ENCODE peak calls at places on chromosomes 3 and 15, in five cellular contexts. One of them, this sample, is unnamed.

GRCh38 chr3:61111764-61112163 is 139.5 kb downstream of the FHIT start:
- DNase-seq in fibroblast of lung: no peak
- DNase-seq in K562: no peak
- DNase-seq in hepatocyte: no peak
- DNase-seq in keratinocyte: no peak
- DNase-seq in this sample: no peak

GRCh38 chr3:104388624-104389023 is 978.1 kb upstream of the ALCAM start:
- DNase-seq in K562: no peak
- DNase-seq in hepatocyte: peak
- DNase-seq in keratinocyte: no peak
- DNase-seq in fibroblast of lung: peak
- DNase-seq in this sample: no peak

GRCh38 chr15:41423979-41424659 is 7.2 kb downstream of the RTF1 start:
- DNase-seq in K562: no peak
- DNase-seq in fibroblast of lung: no peak
- DNase-seq in keratinocyte: no peak
- DNase-seq in hepatocyte: no peak
- DNase-seq in this sample: peak

GRCh38 chr3:169100616-169101015 is 562.9 kb downstream of the MECOM start:
- DNase-seq in hepatocyte: no peak
- DNase-seq in keratinocyte: no peak
- DNase-seq in K562: no peak
- DNase-seq in fibroblast of lung: no peak
- DNase-seq in this sample: no peak

GRCh38 chr15:57297163-57297593 is 79.1 kb upstream of the CGNL1 start:
- DNase-seq in fibroblast of lung: no peak
- DNase-seq in keratinocyte: no peak
- DNase-seq in hepatocyte: no peak
- DNase-seq in K562: no peak
- DNase-seq in this sample: peak

GRCh38 chr15:78302579-78302978 is 3.2 kb upstream of the SKIC8 start:
- DNase-seq in keratinocyte: no peak
- DNase-seq in hepatocyte: no peak
- DNase-seq in K562: no peak
- DNase-seq in fibroblast of lung: peak
- DNase-seq in this sample: no peak

GRCh38 chr3:56131976-56132590 is 336.2 kb downstream of the ERC2 start:
- DNase-seq in K562: peak
- DNase-seq in fibroblast of lung: peak
- DNase-seq in hepatocyte: peak
- DNase-seq in keratinocyte: peak
- DNase-seq in this sample: no peak

GRCh38 chr15:81407679-81408078 is 33.7 kb upstream of the TMC3 start:
- DNase-seq in hepatocyte: no peak
- DNase-seq in fibroblast of lung: no peak
- DNase-seq in keratinocyte: no peak
- DNase-seq in K562: no peak
- DNase-seq in this sample: no peak

GRCh38 chr3:106528932-106529331 is 660.1 kb upstream of the CBLB start:
- DNase-seq in K562: no peak
- DNase-seq in keratinocyte: no peak
- DNase-seq in hepatocyte: no peak
- DNase-seq in fibroblast of lung: no peak
- DNase-seq in this sample: no peak

GRCh38 chr15:22241451-22241850 is 161.1 kb downstream of the OR4M2 start:
- DNase-seq in keratinocyte: no peak
- DNase-seq in fibroblast of lung: no peak
- DNase-seq in K562: no peak
- DNase-seq in hepatocyte: no peak
- DNase-seq in this sample: no peak

GRCh38 chr15:42457445-42458442 is 33.2 kb downstream of the ZNF106 start:
- DNase-seq in keratinocyte: no peak
- DNase-seq in K562: no peak
- DNase-seq in hepatocyte: peak
- DNase-seq in fibroblast of lung: peak
- DNase-seq in this sample: peak

GRCh38 chr3:45938043-45938435 is 5.2 kb upstream of the CXCR6 start:
- DNase-seq in fibroblast of lung: no peak
- DNase-seq in hepatocyte: no peak
- DNase-seq in K562: no peak
- DNase-seq in keratinocyte: no peak
- DNase-seq in this sample: no peak

GRCh38 chr3:187567741-187568140 is 102.5 kb downstream of the SST start:
- DNase-seq in fibroblast of lung: peak
- DNase-seq in K562: no peak
- DNase-seq in keratinocyte: no peak
- DNase-seq in hepatocyte: no peak
- DNase-seq in this sample: no peak

GRCh38 chr3:30980993-30981392 is 86.5 kb upstream of the GADL1 start:
- DNase-seq in hepatocyte: no peak
- DNase-seq in keratinocyte: no peak
- DNase-seq in fibroblast of lung: no peak
- DNase-seq in K562: no peak
- DNase-seq in this sample: no peak

GRCh38 chr15:99426431-99427105 is 139.2 kb upstream of the MEF2A start:
- DNase-seq in hepatocyte: no peak
- DNase-seq in K562: no peak
- DNase-seq in keratinocyte: no peak
- DNase-seq in fibroblast of lung: peak
- DNase-seq in this sample: no peak

GRCh38 chr3:128486692-128487537 is 6.1 kb downstream of the GATA2 start:
- DNase-seq in fibroblast of lung: peak
- DNase-seq in K562: no peak
- DNase-seq in keratinocyte: no peak
- DNase-seq in hepatocyte: no peak
- DNase-seq in this sample: no peak

GRCh38 chr3:10417849-10418248 is 87.5 kb downstream of the ATP2B2 start:
- DNase-seq in keratinocyte: no peak
- DNase-seq in K562: peak
- DNase-seq in hepatocyte: no peak
- DNase-seq in fibroblast of lung: peak
- DNase-seq in this sample: peak

GRCh38 chr3:170751083-170751893 is 118.7 kb downstream of the RPL22L1 start:
- DNase-seq in keratinocyte: no peak
- DNase-seq in hepatocyte: peak
- DNase-seq in fibroblast of lung: peak
- DNase-seq in K562: no peak
- DNase-seq in this sample: no peak

GRCh38 chr3:135166266-135166825 is 371.3 kb downstream of the EPHB1 start:
- DNase-seq in K562: no peak
- DNase-seq in keratinocyte: no peak
- DNase-seq in hepatocyte: no peak
- DNase-seq in fibroblast of lung: no peak
- DNase-seq in this sample: no peak

GRCh38 chr3:138338816-138339215 is 9.2 kb upstream of the NME9 start:
- DNase-seq in fibroblast of lung: no peak
- DNase-seq in K562: no peak
- DNase-seq in hepatocyte: no peak
- DNase-seq in keratinocyte: no peak
- DNase-seq in this sample: no peak

GRCh38 chr15:55959744-55960143 is 33.7 kb downstream of the NEDD4 start:
- DNase-seq in K562: peak
- DNase-seq in fibroblast of lung: peak
- DNase-seq in hepatocyte: no peak
- DNase-seq in keratinocyte: no peak
- DNase-seq in this sample: no peak

GRCh38 chr3:123576119-123576518 is 8.7 kb downstream of the HACD2 start:
- DNase-seq in hepatocyte: no peak
- DNase-seq in K562: no peak
- DNase-seq in keratinocyte: no peak
- DNase-seq in fibroblast of lung: peak
- DNase-seq in this sample: no peak

GRCh38 chr3:181755959-181756358 is 44.2 kb downstream of the SOX2 start:
- DNase-seq in hepatocyte: no peak
- DNase-seq in keratinocyte: no peak
- DNase-seq in K562: no peak
- DNase-seq in fibroblast of lung: no peak
- DNase-seq in this sample: no peak

GRCh38 chr3:40719660-40720287 is 195.0 kb downstream of the ZNF621 start:
- DNase-seq in K562: peak
- DNase-seq in hepatocyte: peak
- DNase-seq in fibroblast of lung: peak
- DNase-seq in keratinocyte: no peak
- DNase-seq in this sample: no peak

GRCh38 chr3:65572175-65572777 is 466.4 kb downstream of the MAGI1 start:
- DNase-seq in hepatocyte: no peak
- DNase-seq in K562: no peak
- DNase-seq in keratinocyte: no peak
- DNase-seq in fibroblast of lung: no peak
- DNase-seq in this sample: no peak

GRCh38 chr3:187742351-187743171 is 2.7 kb downstream of the BCL6 start:
- DNase-seq in keratinocyte: no peak
- DNase-seq in K562: peak
- DNase-seq in hepatocyte: no peak
- DNase-seq in fibroblast of lung: peak
- DNase-seq in this sample: peak

GRCh38 chr3:116000315-116000714 is 377.0 kb downstream of the GAP43 start:
- DNase-seq in keratinocyte: peak
- DNase-seq in K562: peak
- DNase-seq in fibroblast of lung: peak
- DNase-seq in hepatocyte: peak
- DNase-seq in this sample: no peak

GRCh38 chr3:1195922-1196321 is 103.1 kb downstream of the CNTN6 start:
- DNase-seq in hepatocyte: peak
- DNase-seq in keratinocyte: no peak
- DNase-seq in fibroblast of lung: peak
- DNase-seq in K562: no peak
- DNase-seq in this sample: no peak

GRCh38 chr3:89560546-89560945 is 453.1 kb downstream of the EPHA3 start:
- DNase-seq in K562: no peak
- DNase-seq in keratinocyte: no peak
- DNase-seq in fibroblast of lung: peak
- DNase-seq in hepatocyte: peak
- DNase-seq in this sample: no peak

GRCh38 chr3:23495507-23495906 is 292.4 kb downstream of the UBE2E2 start:
- DNase-seq in hepatocyte: no peak
- DNase-seq in keratinocyte: no peak
- DNase-seq in fibroblast of lung: peak
- DNase-seq in K562: no peak
- DNase-seq in this sample: no peak

GRCh38 chr3:103393395-103394186 is 958.8 kb downstream of the ZPLD1 start:
- DNase-seq in keratinocyte: no peak
- DNase-seq in K562: no peak
- DNase-seq in fibroblast of lung: peak
- DNase-seq in hepatocyte: no peak
- DNase-seq in this sample: no peak

GRCh38 chr3:103385991-103386390 is 951.2 kb downstream of the ZPLD1 start:
- DNase-seq in K562: no peak
- DNase-seq in fibroblast of lung: peak
- DNase-seq in hepatocyte: no peak
- DNase-seq in keratinocyte: no peak
- DNase-seq in this sample: no peak

GRCh38 chr3:103389356-103389755 is 954.5 kb downstream of the ZPLD1 start:
- DNase-seq in K562: no peak
- DNase-seq in keratinocyte: no peak
- DNase-seq in hepatocyte: no peak
- DNase-seq in fibroblast of lung: no peak
- DNase-seq in this sample: no peak

DNA sequence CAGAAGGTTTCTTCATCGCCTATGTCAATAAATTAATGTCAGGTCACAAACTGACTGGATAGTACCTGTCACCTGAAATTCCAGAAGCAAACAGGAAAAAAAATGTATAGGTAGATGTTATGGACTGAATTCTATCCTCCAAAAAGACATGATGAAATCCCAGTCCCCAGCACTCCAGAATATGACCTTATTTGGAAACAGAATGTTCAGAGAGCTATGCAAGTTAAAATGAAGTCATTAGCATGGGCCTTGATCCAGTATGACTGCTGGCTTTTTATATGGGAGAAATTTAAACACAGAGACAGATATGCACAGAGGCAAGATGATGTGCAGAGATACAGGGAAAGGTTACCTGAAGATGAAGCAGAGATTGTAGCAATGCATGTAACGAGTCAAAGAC is 953.4 kb downstream of the ZPLD1 start:
- DNase-seq in fibroblast of lung: peak
- DNase-seq in keratinocyte: no peak
- DNase-seq in hepatocyte: no peak
- DNase-seq in K562: no peak
- DNase-seq in this sample: no peak
- H2AFZ ChIP-seq in fibroblast of lung: no peak
- H2AFZ ChIP-seq in keratinocyte: no peak
- H2AFZ ChIP-seq in hepatocyte: no peak
- H2AFZ ChIP-seq in K562: no peak
- H2AFZ ChIP-seq in this sample: no peak

GRCh38 chr3:49867871-49868321 is 1.8 kb downstream of the CAMKV start:
- DNase-seq in fibroblast of lung: peak
- DNase-seq in keratinocyte: no peak
- DNase-seq in hepatocyte: peak
- DNase-seq in K562: peak
- DNase-seq in this sample: peak
- H2AFZ ChIP-seq in fibroblast of lung: no peak
- H2AFZ ChIP-seq in keratinocyte: no peak
- H2AFZ ChIP-seq in hepatocyte: no peak
- H2AFZ ChIP-seq in K562: no peak
- H2AFZ ChIP-seq in this sample: no peak

DNA sequence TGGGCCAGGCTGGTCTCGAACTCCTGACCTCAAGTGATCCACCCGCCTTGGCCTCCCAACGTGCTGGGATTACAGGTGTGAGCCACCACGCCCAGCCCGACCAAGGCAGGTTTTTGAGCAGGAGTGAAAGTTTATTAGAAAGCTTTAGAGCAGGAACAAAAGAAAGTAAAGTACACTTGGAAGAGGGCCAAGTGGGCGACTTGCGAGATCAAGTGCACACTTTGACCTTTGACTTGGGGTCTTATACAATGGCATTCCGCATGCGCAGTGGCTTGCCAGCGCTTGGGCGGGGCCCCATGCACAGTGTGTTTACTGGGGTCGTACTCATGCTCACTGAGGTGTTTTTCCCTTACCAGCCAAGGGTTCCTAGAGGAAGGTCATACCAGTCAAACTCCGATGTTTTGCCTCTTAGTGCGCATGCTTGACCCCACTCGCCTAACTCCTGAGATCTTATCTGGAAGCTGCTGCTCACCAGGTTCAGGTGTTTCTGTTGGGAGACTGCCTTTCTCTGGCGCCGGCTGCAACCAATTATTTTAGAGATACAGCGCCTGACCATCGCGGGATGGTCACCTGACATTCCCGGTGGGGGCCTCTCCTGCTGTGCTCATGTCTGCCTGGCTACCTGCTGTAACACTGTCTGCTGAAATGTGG is 46.9 kb upstream of the FLNB start:
- DNase-seq in keratinocyte: no peak
- DNase-seq in hepatocyte: no peak
- DNase-seq in K562: no peak
- DNase-seq in fibroblast of lung: no peak
- DNase-seq in this sample: no peak
- H2AFZ ChIP-seq in keratinocyte: no peak
- H2AFZ ChIP-seq in hepatocyte: no peak
- H2AFZ ChIP-seq in K562: peak
- H2AFZ ChIP-seq in fibroblast of lung: no peak
- H2AFZ ChIP-seq in this sample: no peak

GRCh38 chr3:137163241-137163916 is 205.6 kb downstream of the IL20RB start:
- DNase-seq in K562: no peak
- DNase-seq in hepatocyte: peak
- DNase-seq in keratinocyte: no peak
- DNase-seq in fibroblast of lung: no peak
- DNase-seq in this sample: no peak

GRCh38 chr3:137165117-137165806 is 207.5 kb downstream of the IL20RB start:
- DNase-seq in fibroblast of lung: peak
- DNase-seq in K562: peak
- DNase-seq in keratinocyte: peak
- DNase-seq in hepatocyte: peak
- DNase-seq in this sample: no peak

GRCh38 chr3:137163958-137164357 is 206.2 kb downstream of the IL20RB start:
- DNase-seq in hepatocyte: no peak
- DNase-seq in fibroblast of lung: no peak
- DNase-seq in K562: no peak
- DNase-seq in keratinocyte: no peak
- DNase-seq in this sample: no peak
- H2AFZ ChIP-seq in hepatocyte: peak
- H2AFZ ChIP-seq in fibroblast of lung: no peak
- H2AFZ ChIP-seq in K562: no peak
- H2AFZ ChIP-seq in keratinocyte: no peak
- H2AFZ ChIP-seq in this sample: no peak

This sample was measured in OCI-LY7.